ENCODE peak calls at places on chromosomes 12 and 14, in nine cellular contexts. M is CD8-positive, alpha-beta memory T cell; J is astrocyte of the cerebellum; W is MG63; B is lower leg skin; N is AG08396; U is EL; F is GDM1; S is NCI-H2171 treated with DMSO at 0.1 percent for 48 hours. G is an unnamed sample.

GRCh38 chr12:76032043-76032981 is 736 bp upstream of the PHLDA1 start:
- DNase-seq in M (peak; percentile 27), J (no peak), W (peak; percentile 57), B (peak; percentile 91), N (peak; percentile 64), U (peak; percentile 61), F (no peak), S (no peak), G (no peak)

GRCh38 chr14:54817506-54817905 is 85.1 kb downstream of the GCH1 start:
- DNase-seq in M (no peak), J (no peak), W (no peak), B (no peak), N (no peak), U (no peak), F (no peak), S (no peak), G (no peak)

GRCh38 chr12:49941556-49942511 is 8.7 kb upstream of the AQP2 start:
- DNase-seq in M (no peak), J (no peak), W (no peak), B (no peak), N (no peak), U (no peak), F (no peak), S (peak; percentile 79), G (no peak)

GRCh38 chr14:39102265-39102968 is 618 bp downstream of the SEC23A start:
- DNase-seq in M (no peak), J (no peak), W (no peak), B (no peak), N (peak; percentile 40), U (peak; percentile 52), F (no peak), S (peak; percentile 15), G (peak; percentile 38)

GRCh38 chr14:22814373-22814772 is 862 bp downstream of the SLC7A7 start:
- DNase-seq in M (no peak), J (no peak), W (no peak), B (no peak), N (no peak), U (no peak), F (no peak), S (no peak), G (no peak)

GRCh38 chr12:130482448-130482847 is 144.8 kb downstream of the PIWIL1 start:
- DNase-seq in M (no peak), J (no peak), W (peak; percentile 11), B (no peak), N (no peak), U (no peak), F (no peak), S (peak; percentile 60), G (no peak)

GRCh38 chr14:23153891-23154796 is 29.3 kb downstream of the SLC7A8 start:
- DNase-seq in M (no peak), J (no peak), W (peak; percentile 91), B (peak; percentile 99), N (peak; percentile 87), U (peak; percentile 83), F (no peak), S (peak; percentile 65), G (peak; percentile 18)

GRCh38 chr12:48965447-48965846 is 6.1 kb downstream of the WNT10B start:
- DNase-seq in M (no peak), J (no peak), W (no peak), B (no peak), N (peak; percentile 53), U (peak; percentile 56), F (no peak), S (no peak), G (no peak)

GRCh38 chr14:73426877-73427276 is 31.5 kb downstream of the NUMB start:
- DNase-seq in M (no peak), J (peak; percentile 8), W (peak; percentile 31), B (no peak), N (no peak), U (peak; percentile 75), F (no peak), S (no peak), G (no peak)

GRCh38 chr12:93813181-93813580 is 136.0 kb downstream of the CRADD start:
- DNase-seq in M (no peak), J (no peak), W (no peak), B (no peak), N (no peak), U (no peak), F (no peak), S (no peak), G (no peak)

GRCh38 chr14:50035214-50035613 is 81.2 kb downstream of the VCPKMT start:
- DNase-seq in M (no peak), J (no peak), W (no peak), B (no peak), N (no peak), U (no peak), F (no peak), S (no peak), G (no peak)

GRCh38 chr14:59482471-59483331 is 1.5 kb downstream of the L3HYPDH start:
- DNase-seq in M (no peak), J (peak; percentile 76), W (peak; percentile 80), B (no peak), N (peak; percentile 74), U (peak; percentile 96), F (no peak), S (peak; percentile 72), G (no peak)

G was measured in hippocampal formation.